ENCODE peak calls at places on chromosome 4, in four cellular contexts. B, S, G and I are unnamed samples.

GRCh38 chr4:42607011-42607726 is 49.7 kb downstream of the ATP8A1 start:
- DNase-seq in B (no peak), S (no peak), G (no peak), I (no peak)

GRCh38 chr4:65789850-65790249 is 119.6 kb upstream of the EPHA5 start:
- DNase-seq in B (no peak), S (no peak), G (no peak), I (no peak)

GRCh38 chr4:27791640-27792039 is 931.0 kb downstream of the STIM2 start:
- DNase-seq in B (no peak), S (peak), G (no peak), I (no peak)

GRCh38 chr4:56739104-56739777 is 58.1 kb upstream of the HOPX start:
- DNase-seq in B (no peak), S (no peak), G (no peak), I (no peak)

GRCh38 chr4:48651869-48652447 is 128.1 kb downstream of the FRYL start:
- DNase-seq in B (no peak), S (no peak), G (no peak), I (no peak)

GRCh38 chr4:169909479-169909878 is 116.7 kb downstream of the MFAP3L start:
- DNase-seq in B (no peak), S (no peak), G (no peak), I (no peak)

GRCh38 chr4:147590249-147590920 is 26.8 kb upstream of the TMEM184C start:
- DNase-seq in B (peak), S (peak), G (peak), I (peak)

GRCh38 chr4:117771647-117772337 is 262.5 kb upstream of the NDST3 start:
- DNase-seq in B (no peak), S (no peak), G (no peak), I (no peak)

GRCh38 chr4:161336016-161336415 is 827.8 kb downstream of the FSTL5 start:
- DNase-seq in B (no peak), S (no peak), G (no peak), I (no peak)

GRCh38 chr4:6200011-6200921 is at the start of gene JAKMIP1:
- DNase-seq in B (peak), S (peak), G (peak), I (peak)

GRCh38 chr4:31518796-31519250 is 798.7 kb downstream of the PCDH7 start:
- DNase-seq in B (no peak), S (no peak), G (no peak), I (no peak)

GRCh38 chr4:17884063-17884462 is 73.3 kb downstream of the NCAPG start:
- DNase-seq in B (no peak), S (no peak), G (no peak), I (no peak)

GRCh38 chr4:82524570-82525152 is 37.1 kb downstream of the TMEM150C start:
- DNase-seq in B (no peak), S (peak), G (no peak), I (no peak)

GRCh38 chr4:26622913-26623312 is 39.0 kb downstream of the TBC1D19 start:
- DNase-seq in B (no peak), S (peak), G (no peak), I (no peak)

GRCh38 chr4:150318527-150318926 is 240.3 kb downstream of the DCLK2 start:
- DNase-seq in B (no peak), S (no peak), G (no peak), I (no peak)

GRCh38 chr4:110620352-110621327 is 2.2 kb downstream of the PITX2 start:
- DNase-seq in B (peak), S (peak), G (no peak), I (peak)

GRCh38 chr4:1217366-1217765 is 31.6 kb downstream of the CTBP1 start:
- DNase-seq in B (no peak), S (no peak), G (no peak), I (no peak)

GRCh38 chr4:107018336-107018735 is 17.8 kb downstream of the DKK2 start:
- DNase-seq in B (no peak), S (no peak), G (no peak), I (no peak)

GRCh38 chr4:20422398-20422797 is 170.7 kb downstream of the SLIT2 start:
- DNase-seq in B (peak), S (peak), G (no peak), I (peak)

GRCh38 chr4:86685401-86685800 is 91.3 kb downstream of the PTPN13 start:
- DNase-seq in B (no peak), S (peak), G (no peak), I (peak)